ENCODE peak calls at places on chromosomes 5 and 9, in four cellular contexts. Y is neural progenitor cell, R is kidney, U is fibroblast of lung. V is an unnamed sample.
A peak's percentile ranks its signal among the peaks of the same experiment; 100 is the strongest.

GRCh38 chr5:127307868-127308267 is 17.3 kb downstream of the MEGF10 start:
- DNase-seq in Y (peak; percentile 90), R (no peak), U (no peak), V (no peak)

GRCh38 chr5:51433052-51433710 is 49.9 kb downstream of the ISL1 start:
- DNase-seq in Y (no peak), R (no peak), U (no peak), V (no peak)

GRCh38 chr5:1915316-1915715 is 32.6 kb upstream of the IRX4 start:
- DNase-seq in Y (no peak), R (no peak), U (no peak), V (no peak)

GRCh38 chr9:114856210-114856941 is 50.5 kb upstream of the TNFSF15 start:
- DNase-seq in Y (no peak), R (no peak), U (peak; percentile 92), V (no peak)

GRCh38 chr5:9344751-9345240 is 201.1 kb downstream of the SEMA5A start:
- DNase-seq in Y (no peak), R (no peak), U (no peak), V (no peak)

GRCh38 chr5:153900703-153901395 is 137.9 kb downstream of the FAM114A2 start:
- DNase-seq in Y (no peak), R (no peak), U (peak; percentile 89), V (peak; percentile 73)

GRCh38 chr9:76528642-76529190 is 69.7 kb downstream of the GCNT1 start:
- DNase-seq in Y (no peak), R (peak; percentile 73), U (no peak), V (no peak)

GRCh38 chr9:12715268-12715667 is 22.1 kb downstream of the TYRP1 start:
- DNase-seq in Y (no peak), R (no peak), U (no peak), V (no peak)

GRCh38 chr5:124468671-124469411 is 277.6 kb downstream of the ZNF608 start:
- DNase-seq in Y (peak; percentile 37), R (no peak), U (no peak), V (no peak)

GRCh38 chr5:8993031-8993430 is 552.8 kb downstream of the SEMA5A start:
- DNase-seq in Y (peak; percentile 42), R (no peak), U (no peak), V (no peak)

GRCh38 chr5:3218096-3218495 is 377.5 kb upstream of the IRX1 start:
- DNase-seq in Y (no peak), R (peak; percentile 55), U (no peak), V (no peak)

GRCh38 chr5:143350790-143351603 is 52.5 kb downstream of the NR3C1 start:
- DNase-seq in Y (no peak), R (no peak), U (peak; percentile 92), V (no peak)

GRCh38 chr5:18699681-18700080 is 1065.4 kb downstream of the TAF11L14 start:
- DNase-seq in Y (no peak), R (no peak), U (peak; percentile 7), V (no peak)

GRCh38 chr5:40033411-40033810 is 608.6 kb upstream of the DAB2 start:
- DNase-seq in Y (no peak), R (no peak), U (no peak), V (no peak)

GRCh38 chr5:40679071-40679997 is at the start of gene PTGER4:
- DNase-seq in Y (peak; percentile 91), R (peak; percentile 98), U (peak; percentile 86), V (no peak)

DNA sequence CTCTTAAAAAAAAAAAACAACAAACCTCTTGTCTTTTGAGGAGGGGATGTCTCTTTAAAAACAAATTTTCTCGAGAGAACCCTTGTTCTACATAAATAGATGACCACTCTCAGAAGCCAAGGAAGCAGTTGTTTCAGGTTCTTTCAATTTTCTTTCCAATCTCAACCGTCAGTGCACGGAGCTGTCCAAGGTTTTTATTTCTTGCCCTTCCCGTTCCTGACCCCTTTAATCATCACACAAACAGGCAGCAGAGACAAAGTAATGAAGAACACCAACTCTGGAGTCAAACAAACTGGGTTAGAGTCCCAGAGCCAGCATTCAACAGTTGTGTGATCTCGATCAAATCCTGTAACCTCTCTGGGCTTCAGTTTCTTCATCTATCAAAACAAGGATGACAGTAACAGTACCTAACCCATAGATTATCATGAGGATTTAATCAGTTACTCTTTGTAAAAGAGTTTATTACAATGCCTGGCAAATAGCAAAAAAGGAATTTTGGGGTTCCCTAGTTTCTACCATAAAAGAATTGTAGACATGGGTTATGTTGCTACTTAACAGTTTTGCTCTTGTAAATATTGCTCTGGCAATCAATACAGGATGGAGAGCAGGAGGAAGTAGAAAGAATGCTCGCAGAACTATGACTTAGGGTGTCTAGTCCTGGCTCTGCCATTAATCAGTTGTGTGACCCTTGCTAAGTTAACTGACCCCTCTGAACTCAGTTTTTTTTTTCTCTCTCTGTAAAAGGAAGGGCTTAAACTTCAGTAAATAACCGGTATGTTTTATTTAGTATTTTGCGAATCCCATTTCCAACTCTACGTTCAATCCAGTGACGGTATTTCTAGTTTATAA is 1.0 kb upstream of the NIM1K start:
- DNase-seq in Y (peak; percentile 32), R (no peak), U (peak; percentile 32), V (no peak)
- H3K4me3 ChIP-seq in Y (peak overlapping the region; percentile 70), R (peak overlapping the region; percentile 60), U (no peak overlapping the region), V (no peak overlapping the region)

GRCh38 chr9:99056876-99057664 is 47.8 kb upstream of the TGFBR1 start:
- DNase-seq in Y (no peak), R (no peak), U (peak; percentile 95), V (no peak)
- H3K9ac ChIP-seq in Y (no peak overlapping the region), R (no peak overlapping the region), U (no peak overlapping the region), V (no peak overlapping the region)

GRCh38 chr5:140631063-140631462 is 1.9 kb downstream of the CD14 start:
- DNase-seq in Y (no peak), R (no peak), U (no peak), V (no peak)

GRCh38 chr5:140631831-140632365 is 1.1 kb downstream of the CD14 start:
- DNase-seq in Y (no peak), R (peak; percentile 75), U (no peak), V (no peak)

GRCh38 chr5:140633081-140633471 is at the start of gene CD14:
- DNase-seq in Y (no peak), R (peak; percentile 84), U (no peak), V (no peak)

GRCh38 chr5:140634103-140634502 is 1.1 kb upstream of the CD14 start:
- DNase-seq in Y (no peak), R (no peak), U (no peak), V (no peak)

GRCh38 chr5:140632366-140633080 is 452 bp downstream of the CD14 start:
- DNase-seq in Y (no peak), R (peak; percentile 86), U (peak; percentile 65), V (no peak)
- H3K4me3 ChIP-seq in Y (no peak overlapping the region), R (peak overlapping the region; percentile 83), U (peak overlapping the region; percentile 54), V (no peak overlapping the region)

DNA sequence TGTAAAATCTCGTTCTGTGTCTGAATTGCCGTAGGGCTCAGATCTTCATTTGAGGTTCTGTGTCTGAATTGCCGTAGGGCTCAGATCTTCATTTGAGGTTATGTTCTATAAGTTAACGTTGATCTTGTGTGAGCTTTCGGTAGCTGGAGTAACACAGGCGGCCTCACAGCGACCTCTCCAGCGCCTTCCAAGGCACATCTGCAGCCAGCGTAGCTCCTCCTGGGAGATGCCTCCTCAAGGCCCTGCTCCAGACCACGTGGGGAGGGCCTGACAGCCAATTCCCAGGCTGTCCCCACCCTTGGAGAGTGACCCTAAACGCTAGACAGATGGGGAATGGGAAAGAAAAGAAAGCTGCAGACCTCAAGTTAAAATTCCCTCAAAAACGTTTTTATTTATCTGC is 8.7 kb upstream of the AHRR start:
- DNase-seq in Y (no peak), R (no peak), U (no peak), V (no peak)
- H3K9ac ChIP-seq in Y (no peak overlapping the region), R (no peak overlapping the region), U (no peak overlapping the region), V (no peak overlapping the region)

DNA sequence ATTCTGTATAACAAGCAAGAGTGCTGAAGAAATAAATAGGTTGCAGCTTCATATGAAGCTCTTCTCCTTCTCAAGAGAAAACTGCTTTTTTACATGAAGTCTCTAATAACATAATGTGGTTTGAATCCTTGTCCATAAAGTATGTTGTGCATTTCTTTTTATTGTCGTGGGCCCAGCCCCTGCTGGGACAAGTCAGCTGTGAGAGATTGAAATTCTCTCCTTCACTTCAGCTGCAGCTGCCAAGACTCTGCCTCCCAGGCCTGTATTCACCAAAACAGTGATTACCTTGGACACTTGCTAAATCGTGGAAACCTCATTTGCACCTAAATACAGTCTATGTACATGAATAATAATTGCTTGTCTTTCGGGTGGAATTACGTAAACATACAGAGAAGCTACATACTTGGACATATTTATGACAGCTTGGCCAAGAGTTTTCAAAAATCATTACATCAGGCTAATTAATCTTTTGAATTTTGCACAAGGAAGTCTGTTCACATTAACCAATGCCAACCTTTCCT is 898.5 kb upstream of the SEMA6A start:
- DNase-seq in Y (peak; percentile 65), R (no peak), U (no peak), V (no peak)
- H3K4me3 ChIP-seq in Y (no peak overlapping the region), R (no peak overlapping the region), U (no peak overlapping the region), V (no peak overlapping the region)

GRCh38 chr5:173794901-173795416 is 93.2 kb upstream of the CPEB4 start:
- DNase-seq in Y (no peak), R (no peak), U (no peak), V (no peak)
- H3K9ac ChIP-seq in Y (no peak overlapping the region), R (no peak overlapping the region), U (no peak overlapping the region), V (no peak overlapping the region)

GRCh38 chr9:5437254-5438216 is at the start of gene PLGRKT:
- DNase-seq in Y (peak; percentile 94), R (peak; percentile 98), U (peak; percentile 93), V (peak; percentile 59)

GRCh38 chr9:5438301-5439162 is 807 bp upstream of the PLGRKT start:
- DNase-seq in Y (no peak), R (peak; percentile 75), U (peak; percentile 72), V (no peak)

GRCh38 chr9:5440426-5440825 is 2.7 kb upstream of the PLGRKT start:
- DNase-seq in Y (no peak), R (no peak), U (no peak), V (no peak)

GRCh38 chr9:5436441-5436840 is 1.3 kb downstream of the PLGRKT start:
- DNase-seq in Y (no peak), R (no peak), U (no peak), V (no peak)

GRCh38 chr9:5435912-5436311 is 1.8 kb downstream of the PLGRKT start:
- DNase-seq in Y (no peak), R (no peak), U (peak; percentile 26), V (no peak)
- H3K4me3 ChIP-seq in Y (no peak overlapping the region), R (no peak overlapping the region), U (no peak overlapping the region), V (no peak overlapping the region)

GRCh38 chr9:130020618-130021017 is 22.4 kb downstream of the FNBP1 start:
- DNase-seq in Y (no peak), R (no peak), U (peak; percentile 18), V (no peak)
- H3K9ac ChIP-seq in Y (no peak overlapping the region), R (no peak overlapping the region), U (no peak overlapping the region), V (no peak overlapping the region)

DNA sequence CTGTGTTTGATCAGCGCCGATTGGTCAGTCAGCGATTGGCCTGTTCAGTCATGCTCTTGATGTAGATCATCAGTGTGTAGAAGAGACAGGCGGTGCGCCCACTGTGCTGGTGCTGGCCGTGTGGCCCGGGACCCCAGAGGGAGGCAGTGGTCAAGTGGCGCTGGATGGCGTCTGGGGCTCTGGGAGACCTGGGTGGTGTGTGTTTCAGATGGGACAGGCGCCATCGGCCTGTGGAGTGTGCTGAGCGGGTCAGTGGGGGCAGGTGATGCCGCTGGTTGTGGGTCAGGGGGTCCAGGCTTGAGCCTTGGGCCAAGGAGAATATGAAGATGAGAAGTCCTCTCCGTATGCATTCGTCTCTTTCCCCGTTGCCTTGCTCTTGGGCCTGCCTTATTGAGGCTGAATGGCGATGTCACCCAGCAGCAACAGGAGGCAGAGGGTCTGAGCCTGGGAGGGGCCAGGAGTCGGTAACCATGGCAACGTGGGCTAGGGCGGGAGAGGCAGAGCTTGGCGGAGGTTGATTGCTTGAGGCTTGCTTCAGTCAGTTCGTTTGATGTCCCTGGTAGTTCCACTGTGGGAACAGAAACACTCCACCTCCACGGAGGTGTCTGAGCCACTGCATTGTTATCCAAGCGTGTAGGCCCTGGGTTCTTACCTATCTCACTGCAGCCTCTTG is 117.8 kb upstream of the CACNA1B start:
- DNase-seq in Y (peak; percentile 86), R (peak; percentile 57), U (peak; percentile 11), V (no peak)
- H3K4me3 ChIP-seq in Y (no peak overlapping the region), R (no peak overlapping the region), U (no peak overlapping the region), V (no peak overlapping the region)

V was measured in SK-N-MC.